ENCODE peak calls at places on chromosomes 3 and 15, in six cellular contexts. B is HL-60, G is HFFc6, H is endothelial cell, L is osteocyte, D is body of pancreas. Y is an unnamed sample.

GRCh38 chr3:43525376-43525775 is 96.4 kb downstream of the ANO10 start:
- DNase-seq in B (peak; percentile 7), G (no peak), H (no peak), L (no peak), D (no peak), Y (no peak)

GRCh38 chr3:32018723-32019564 is 37.4 kb downstream of the ZNF860 start:
- DNase-seq in B (peak; percentile 43), G (peak; percentile 29), H (no peak), L (no peak), D (peak; percentile 30), Y (no peak)

GRCh38 chr15:72207576-72208085 is 10.0 kb upstream of the GRAMD2A start:
- DNase-seq in B (no peak), G (no peak), H (no peak), L (no peak), D (no peak), Y (no peak)

GRCh38 chr15:53833134-53833624 is 73.7 kb upstream of the WDR72 start:
- DNase-seq in B (no peak), G (peak; percentile 3), H (no peak), L (no peak), D (peak; percentile 19), Y (no peak)

GRCh38 chr3:177781686-177782161 is 584.4 kb upstream of the TBL1XR1 start:
- DNase-seq in B (peak; percentile 56), G (no peak), H (no peak), L (peak; percentile 84), D (peak; percentile 38), Y (no peak)

GRCh38 chr15:47769166-47769565 is 51.9 kb downstream of the SEMA6D start:
- DNase-seq in B (no peak), G (no peak), H (no peak), L (no peak), D (no peak), Y (no peak)

GRCh38 chr3:30760040-30760439 is 134.4 kb downstream of the GADL1 start:
- DNase-seq in B (no peak), G (peak; percentile 26), H (no peak), L (no peak), D (no peak), Y (no peak)

GRCh38 chr3:124669470-124669869 is 60.8 kb upstream of the UMPS start:
- DNase-seq in B (no peak), G (peak; percentile 73), H (no peak), L (no peak), D (no peak), Y (no peak)

GRCh38 chr15:63462053-63462452 is 42.3 kb upstream of the USP3 start:
- DNase-seq in B (no peak), G (peak; percentile 73), H (no peak), L (no peak), D (no peak), Y (no peak)

GRCh38 chr15:43204016-43204901 is 16.6 kb downstream of the EPB42 start:
- DNase-seq in B (peak; percentile 49), G (peak; percentile 70), H (peak; percentile 60), L (no peak), D (peak; percentile 57), Y (no peak)

GRCh38 chr15:56804279-56804678 is 71.0 kb upstream of the ZNF280D start:
- DNase-seq in B (no peak), G (no peak), H (no peak), L (no peak), D (no peak), Y (no peak)

GRCh38 chr3:10929978-10930620 is 62.4 kb upstream of the SLC6A1 start:
- DNase-seq in B (no peak), G (no peak), H (no peak), L (no peak), D (no peak), Y (no peak)

GRCh38 chr3:14475601-14476000 is 64.5 kb downstream of the GRIP2 start:
- DNase-seq in B (no peak), G (no peak), H (no peak), L (no peak), D (no peak), Y (no peak)

GRCh38 chr3:184320099-184320445 is 5.7 kb downstream of the EIF4G1 start:
- DNase-seq in B (peak; percentile 81), G (peak; percentile 97), H (no peak), L (peak; percentile 95), D (peak; percentile 98), Y (peak; percentile 96)

GRCh38 chr3:192365571-192365970 is 361.8 kb downstream of the FGF12 start:
- DNase-seq in B (no peak), G (no peak), H (no peak), L (no peak), D (no peak), Y (no peak)

GRCh38 chr3:14623569-14624051 is 28.0 kb upstream of the CCDC174 start:
- DNase-seq in B (no peak), G (peak; percentile 43), H (no peak), L (no peak), D (no peak), Y (no peak)

GRCh38 chr3:6785726-6786125 is 75.2 kb upstream of the GRM7 start:
- DNase-seq in B (no peak), G (no peak), H (no peak), L (no peak), D (no peak), Y (no peak)

GRCh38 chr15:99732268-99732641 is 982 bp downstream of the LYSMD4 start:
- DNase-seq in B (no peak), G (peak; percentile 23), H (no peak), L (no peak), D (peak; percentile 18), Y (no peak)

GRCh38 chr3:73448761-73449290 is 175.9 kb downstream of the PDZRN3 start:
- DNase-seq in B (no peak), G (no peak), H (no peak), L (no peak), D (no peak), Y (no peak)

GRCh38 chr15:62643571-62643970 is 399.0 kb upstream of the TPM1 start:
- DNase-seq in B (no peak), G (no peak), H (no peak), L (peak; percentile 54), D (no peak), Y (no peak)

GRCh38 chr3:146543461-146544012 is 870 bp downstream of the PLSCR1 start:
- DNase-seq in B (no peak), G (no peak), H (peak; percentile 6), L (no peak), D (peak; percentile 52), Y (no peak)

GRCh38 chr3:126836220-126836860 is 132.3 kb downstream of the CHCHD6 start:
- DNase-seq in B (no peak), G (no peak), H (no peak), L (peak; percentile 48), D (no peak), Y (no peak)

GRCh38 chr15:83753872-83754493 is 100.1 kb downstream of the ADAMTSL3 start:
- DNase-seq in B (no peak), G (no peak), H (no peak), L (no peak), D (no peak), Y (no peak)

GRCh38 chr3:5349343-5349742 is 161.8 kb downstream of the EDEM1 start:
- DNase-seq in B (no peak), G (no peak), H (no peak), L (no peak), D (no peak), Y (no peak)

GRCh38 chr3:104133630-104134029 is 1233.1 kb upstream of the ALCAM start:
- DNase-seq in B (no peak), G (no peak), H (no peak), L (no peak), D (no peak), Y (no peak)

GRCh38 chr3:46930176-46930944 is 46.2 kb downstream of the CCDC12 start:
- DNase-seq in B (peak; percentile 31), G (no peak), H (no peak), L (no peak), D (peak; percentile 66), Y (no peak)

GRCh38 chr3:151839313-151839631 is 25.4 kb downstream of the AADAC start:
- DNase-seq in B (no peak), G (no peak), H (no peak), L (no peak), D (no peak), Y (no peak)
- TF ChIP-seq CTCF in B (no peak), G (peak; percentile 52), H (peak; percentile 52), L (no peak), D (no peak), Y (no peak)

GRCh38 chr3:175163686-175164085 is 304.6 kb downstream of the NAALADL2 start:
- DNase-seq in B (no peak), G (no peak), H (no peak), L (no peak), D (no peak), Y (no peak)
- TF ChIP-seq CTCF in B (no peak), G (no peak), H (no peak), L (no peak), D (no peak), Y (no peak)

GRCh38 chr15:75758071-75758872 is 45.6 kb upstream of the CSPG4 start:
- DNase-seq in B (peak; percentile 88), G (peak; percentile 71), H (peak; percentile 79), L (no peak), D (peak; percentile 95), Y (peak; percentile 90)
- TF ChIP-seq CTCF in B (peak; percentile 17), G (peak; percentile 13), H (no peak), L (no peak), D (peak; percentile 23), Y (no peak)

GRCh38 chr3:188134856-188135255 is 19.1 kb upstream of the LPP start:
- DNase-seq in B (no peak), G (no peak), H (no peak), L (no peak), D (no peak), Y (no peak)

GRCh38 chr3:188134079-188134478 is 19.9 kb upstream of the LPP start:
- DNase-seq in B (no peak), G (no peak), H (no peak), L (no peak), D (no peak), Y (no peak)

GRCh38 chr3:188137062-188137461 is 16.9 kb upstream of the LPP start:
- DNase-seq in B (peak; percentile 54), G (no peak), H (no peak), L (no peak), D (no peak), Y (no peak)

GRCh38 chr3:188133646-188134045 is 20.3 kb upstream of the LPP start:
- DNase-seq in B (no peak), G (no peak), H (no peak), L (no peak), D (no peak), Y (no peak)

DNA sequence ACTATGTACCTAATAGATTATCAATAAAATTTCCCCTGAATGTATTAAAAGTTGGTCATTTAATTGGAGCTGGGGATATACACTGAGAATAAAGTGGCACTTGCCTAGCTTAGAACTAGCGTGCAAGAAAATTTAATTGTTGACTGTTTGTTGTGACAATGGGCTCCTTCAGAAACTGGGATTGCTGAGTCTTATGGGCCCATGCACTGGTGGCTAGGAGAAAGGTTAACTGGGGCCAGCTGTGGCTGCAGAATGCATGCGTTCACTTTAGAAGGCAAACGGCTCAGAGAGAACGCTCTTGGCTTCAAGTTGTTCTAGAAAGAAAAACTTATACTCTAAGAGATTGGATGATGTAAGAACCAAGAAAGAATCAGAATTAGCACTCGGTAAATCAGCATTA is 18.7 kb upstream of the LPP start:
- DNase-seq in B (no peak), G (no peak), H (no peak), L (no peak), D (no peak), Y (no peak)
- TF ChIP-seq CTCF in B (no peak), G (no peak), H (no peak), L (no peak), D (no peak), Y (no peak)

GRCh38 chr3:52986938-52987337 is 58.9 kb downstream of the SFMBT1 start:
- DNase-seq in B (no peak), G (peak; percentile 20), H (peak; percentile 22), L (no peak), D (no peak), Y (no peak)
- TF ChIP-seq CTCF in B (no peak), G (peak; percentile 69), H (no peak), L (peak; percentile 33), D (no peak), Y (no peak)

Y was measured in lung.